ENCODE peak calls at places on chromosome 16, in eight cellular contexts. One of them, this sample, is unnamed.

GRCh38 chr16:87457051-87457611 is 35.7 kb downstream of the ZCCHC14 start:
- DNase-seq in D341Med: no peak
- DNase-seq in NCI-H2029 treated with DMSO at 0.1 percent for 48 hours: no peak
- DNase-seq in fibroblast of lung: peak
- DNase-seq in stimulated activated CD8-positive, alpha-beta memory T cell treated with anti-CD3 and anti-CD28 coated beads, Interleukin-2, amount 100 ng/mL, for 48 hours: no peak
- DNase-seq in naive thymus-derived CD4-positive, alpha-beta T cell: no peak
- DNase-seq in fibroblast of pulmonary artery: peak
- DNase-seq in GF-D8: no peak
- DNase-seq in this sample: no peak

GRCh38 chr16:57481421-57481820 is 4.9 kb downstream of the DOK4 start:
- DNase-seq in fibroblast of pulmonary artery: no peak
- DNase-seq in D341Med: no peak
- DNase-seq in GF-D8: no peak
- DNase-seq in NCI-H2029 treated with DMSO at 0.1 percent for 48 hours: no peak
- DNase-seq in stimulated activated CD8-positive, alpha-beta memory T cell treated with anti-CD3 and anti-CD28 coated beads, Interleukin-2, amount 100 ng/mL, for 48 hours: no peak
- DNase-seq in fibroblast of lung: no peak
- DNase-seq in naive thymus-derived CD4-positive, alpha-beta T cell: no peak
- DNase-seq in this sample: no peak

GRCh38 chr16:27620533-27620932 is 70.6 kb downstream of the KATNIP start:
- DNase-seq in stimulated activated CD8-positive, alpha-beta memory T cell treated with anti-CD3 and anti-CD28 coated beads, Interleukin-2, amount 100 ng/mL, for 48 hours: no peak
- DNase-seq in NCI-H2029 treated with DMSO at 0.1 percent for 48 hours: no peak
- DNase-seq in fibroblast of pulmonary artery: no peak
- DNase-seq in D341Med: no peak
- DNase-seq in naive thymus-derived CD4-positive, alpha-beta T cell: no peak
- DNase-seq in GF-D8: no peak
- DNase-seq in fibroblast of lung: no peak
- DNase-seq in this sample: no peak

GRCh38 chr16:77724174-77724573 is 1.9 kb downstream of the NUDT7 start:
- DNase-seq in stimulated activated CD8-positive, alpha-beta memory T cell treated with anti-CD3 and anti-CD28 coated beads, Interleukin-2, amount 100 ng/mL, for 48 hours: no peak
- DNase-seq in GF-D8: no peak
- DNase-seq in NCI-H2029 treated with DMSO at 0.1 percent for 48 hours: no peak
- DNase-seq in naive thymus-derived CD4-positive, alpha-beta T cell: no peak
- DNase-seq in fibroblast of pulmonary artery: no peak
- DNase-seq in fibroblast of lung: no peak
- DNase-seq in D341Med: no peak
- DNase-seq in this sample: no peak

GRCh38 chr16:26673011-26673410 is 393.7 kb upstream of the C16orf82 start:
- DNase-seq in GF-D8: no peak
- DNase-seq in stimulated activated CD8-positive, alpha-beta memory T cell treated with anti-CD3 and anti-CD28 coated beads, Interleukin-2, amount 100 ng/mL, for 48 hours: no peak
- DNase-seq in NCI-H2029 treated with DMSO at 0.1 percent for 48 hours: no peak
- DNase-seq in D341Med: no peak
- DNase-seq in fibroblast of pulmonary artery: no peak
- DNase-seq in fibroblast of lung: no peak
- DNase-seq in naive thymus-derived CD4-positive, alpha-beta T cell: no peak
- DNase-seq in this sample: no peak

GRCh38 chr16:57032931-57033330 is 43.6 kb downstream of the NLRC5 start:
- DNase-seq in D341Med: no peak
- DNase-seq in NCI-H2029 treated with DMSO at 0.1 percent for 48 hours: no peak
- DNase-seq in fibroblast of pulmonary artery: no peak
- DNase-seq in naive thymus-derived CD4-positive, alpha-beta T cell: no peak
- DNase-seq in fibroblast of lung: peak
- DNase-seq in stimulated activated CD8-positive, alpha-beta memory T cell treated with anti-CD3 and anti-CD28 coated beads, Interleukin-2, amount 100 ng/mL, for 48 hours: no peak
- DNase-seq in GF-D8: no peak
- DNase-seq in this sample: no peak

GRCh38 chr16:12458591-12459400 is 344.9 kb downstream of the CPPED1 start:
- DNase-seq in naive thymus-derived CD4-positive, alpha-beta T cell: no peak
- DNase-seq in fibroblast of lung: no peak
- DNase-seq in D341Med: no peak
- DNase-seq in GF-D8: peak
- DNase-seq in stimulated activated CD8-positive, alpha-beta memory T cell treated with anti-CD3 and anti-CD28 coated beads, Interleukin-2, amount 100 ng/mL, for 48 hours: peak
- DNase-seq in NCI-H2029 treated with DMSO at 0.1 percent for 48 hours: no peak
- DNase-seq in fibroblast of pulmonary artery: no peak
- DNase-seq in this sample: peak

GRCh38 chr16:2056077-2056476 is 8.3 kb downstream of the TSC2 start:
- DNase-seq in D341Med: no peak
- DNase-seq in stimulated activated CD8-positive, alpha-beta memory T cell treated with anti-CD3 and anti-CD28 coated beads, Interleukin-2, amount 100 ng/mL, for 48 hours: no peak
- DNase-seq in GF-D8: no peak
- DNase-seq in naive thymus-derived CD4-positive, alpha-beta T cell: no peak
- DNase-seq in fibroblast of pulmonary artery: peak
- DNase-seq in NCI-H2029 treated with DMSO at 0.1 percent for 48 hours: no peak
- DNase-seq in fibroblast of lung: no peak
- DNase-seq in this sample: no peak

GRCh38 chr16:67664258-67664657 is 2.3 kb downstream of the ENKD1 start:
- DNase-seq in D341Med: no peak
- DNase-seq in fibroblast of pulmonary artery: no peak
- DNase-seq in NCI-H2029 treated with DMSO at 0.1 percent for 48 hours: no peak
- DNase-seq in naive thymus-derived CD4-positive, alpha-beta T cell: no peak
- DNase-seq in fibroblast of lung: no peak
- DNase-seq in GF-D8: no peak
- DNase-seq in stimulated activated CD8-positive, alpha-beta memory T cell treated with anti-CD3 and anti-CD28 coated beads, Interleukin-2, amount 100 ng/mL, for 48 hours: no peak
- DNase-seq in this sample: no peak

GRCh38 chr16:70694088-70694487 is 8.2 kb upstream of the MTSS2 start:
- DNase-seq in naive thymus-derived CD4-positive, alpha-beta T cell: no peak
- DNase-seq in stimulated activated CD8-positive, alpha-beta memory T cell treated with anti-CD3 and anti-CD28 coated beads, Interleukin-2, amount 100 ng/mL, for 48 hours: no peak
- DNase-seq in D341Med: no peak
- DNase-seq in NCI-H2029 treated with DMSO at 0.1 percent for 48 hours: no peak
- DNase-seq in fibroblast of pulmonary artery: peak
- DNase-seq in fibroblast of lung: peak
- DNase-seq in GF-D8: no peak
- DNase-seq in this sample: no peak

GRCh38 chr16:56948234-56948633 is 13.5 kb upstream of the CETP start:
- DNase-seq in stimulated activated CD8-positive, alpha-beta memory T cell treated with anti-CD3 and anti-CD28 coated beads, Interleukin-2, amount 100 ng/mL, for 48 hours: no peak
- DNase-seq in fibroblast of pulmonary artery: no peak
- DNase-seq in naive thymus-derived CD4-positive, alpha-beta T cell: no peak
- DNase-seq in fibroblast of lung: no peak
- DNase-seq in GF-D8: no peak
- DNase-seq in NCI-H2029 treated with DMSO at 0.1 percent for 48 hours: no peak
- DNase-seq in D341Med: no peak
- DNase-seq in this sample: no peak

GRCh38 chr16:75471723-75472634 is 7.5 kb upstream of the TMEM170A start:
- DNase-seq in D341Med: peak
- DNase-seq in GF-D8: no peak
- DNase-seq in fibroblast of lung: peak
- DNase-seq in fibroblast of pulmonary artery: peak
- DNase-seq in NCI-H2029 treated with DMSO at 0.1 percent for 48 hours: peak
- DNase-seq in stimulated activated CD8-positive, alpha-beta memory T cell treated with anti-CD3 and anti-CD28 coated beads, Interleukin-2, amount 100 ng/mL, for 48 hours: no peak
- DNase-seq in naive thymus-derived CD4-positive, alpha-beta T cell: no peak
- DNase-seq in this sample: peak

GRCh38 chr16:53147500-53148065 is 92.8 kb downstream of the CHD9 start:
- DNase-seq in stimulated activated CD8-positive, alpha-beta memory T cell treated with anti-CD3 and anti-CD28 coated beads, Interleukin-2, amount 100 ng/mL, for 48 hours: no peak
- DNase-seq in naive thymus-derived CD4-positive, alpha-beta T cell: no peak
- DNase-seq in NCI-H2029 treated with DMSO at 0.1 percent for 48 hours: no peak
- DNase-seq in fibroblast of lung: no peak
- DNase-seq in GF-D8: no peak
- DNase-seq in D341Med: no peak
- DNase-seq in fibroblast of pulmonary artery: no peak
- DNase-seq in this sample: no peak

GRCh38 chr16:30096105-30096861 is at the start of gene YPEL3:
- DNase-seq in NCI-H2029 treated with DMSO at 0.1 percent for 48 hours: peak
- DNase-seq in D341Med: peak
- DNase-seq in fibroblast of pulmonary artery: peak
- DNase-seq in naive thymus-derived CD4-positive, alpha-beta T cell: peak
- DNase-seq in GF-D8: no peak
- DNase-seq in fibroblast of lung: peak
- DNase-seq in stimulated activated CD8-positive, alpha-beta memory T cell treated with anti-CD3 and anti-CD28 coated beads, Interleukin-2, amount 100 ng/mL, for 48 hours: peak
- DNase-seq in this sample: peak

GRCh38 chr16:11087691-11088431 is 143.5 kb downstream of the CLEC16A start:
- DNase-seq in fibroblast of pulmonary artery: no peak
- DNase-seq in NCI-H2029 treated with DMSO at 0.1 percent for 48 hours: no peak
- DNase-seq in stimulated activated CD8-positive, alpha-beta memory T cell treated with anti-CD3 and anti-CD28 coated beads, Interleukin-2, amount 100 ng/mL, for 48 hours: no peak
- DNase-seq in D341Med: no peak
- DNase-seq in fibroblast of lung: peak
- DNase-seq in naive thymus-derived CD4-positive, alpha-beta T cell: no peak
- DNase-seq in GF-D8: no peak
- DNase-seq in this sample: peak

GRCh38 chr16:27226476-27226875 is 23.1 kb downstream of the KDM8 start:
- DNase-seq in NCI-H2029 treated with DMSO at 0.1 percent for 48 hours: no peak
- DNase-seq in naive thymus-derived CD4-positive, alpha-beta T cell: no peak
- DNase-seq in fibroblast of lung: no peak
- DNase-seq in D341Med: no peak
- DNase-seq in fibroblast of pulmonary artery: no peak
- DNase-seq in stimulated activated CD8-positive, alpha-beta memory T cell treated with anti-CD3 and anti-CD28 coated beads, Interleukin-2, amount 100 ng/mL, for 48 hours: no peak
- DNase-seq in GF-D8: no peak
- DNase-seq in this sample: no peak

GRCh38 chr16:28000314-28000713 is 63.2 kb downstream of the GSG1L start:
- DNase-seq in naive thymus-derived CD4-positive, alpha-beta T cell: no peak
- DNase-seq in GF-D8: no peak
- DNase-seq in fibroblast of lung: no peak
- DNase-seq in stimulated activated CD8-positive, alpha-beta memory T cell treated with anti-CD3 and anti-CD28 coated beads, Interleukin-2, amount 100 ng/mL, for 48 hours: no peak
- DNase-seq in NCI-H2029 treated with DMSO at 0.1 percent for 48 hours: no peak
- DNase-seq in D341Med: no peak
- DNase-seq in fibroblast of pulmonary artery: no peak
- DNase-seq in this sample: no peak

GRCh38 chr16:30720086-30720485 is 21.1 kb downstream of the SRCAP start:
- DNase-seq in D341Med: no peak
- DNase-seq in stimulated activated CD8-positive, alpha-beta memory T cell treated with anti-CD3 and anti-CD28 coated beads, Interleukin-2, amount 100 ng/mL, for 48 hours: no peak
- DNase-seq in naive thymus-derived CD4-positive, alpha-beta T cell: no peak
- DNase-seq in fibroblast of pulmonary artery: no peak
- DNase-seq in NCI-H2029 treated with DMSO at 0.1 percent for 48 hours: no peak
- DNase-seq in fibroblast of lung: no peak
- DNase-seq in GF-D8: no peak
- DNase-seq in this sample: no peak

GRCh38 chr16:48126801-48127644 is 28.8 kb downstream of the ABCC12 start:
- DNase-seq in stimulated activated CD8-positive, alpha-beta memory T cell treated with anti-CD3 and anti-CD28 coated beads, Interleukin-2, amount 100 ng/mL, for 48 hours: no peak
- DNase-seq in D341Med: no peak
- DNase-seq in naive thymus-derived CD4-positive, alpha-beta T cell: no peak
- DNase-seq in NCI-H2029 treated with DMSO at 0.1 percent for 48 hours: peak
- DNase-seq in fibroblast of lung: peak
- DNase-seq in fibroblast of pulmonary artery: peak
- DNase-seq in GF-D8: no peak
- DNase-seq in this sample: no peak

GRCh38 chr16:59045496-59045895 is 311.4 kb upstream of the GOT2 start:
- DNase-seq in naive thymus-derived CD4-positive, alpha-beta T cell: no peak
- DNase-seq in fibroblast of lung: peak
- DNase-seq in fibroblast of pulmonary artery: no peak
- DNase-seq in NCI-H2029 treated with DMSO at 0.1 percent for 48 hours: no peak
- DNase-seq in GF-D8: no peak
- DNase-seq in D341Med: no peak
- DNase-seq in stimulated activated CD8-positive, alpha-beta memory T cell treated with anti-CD3 and anti-CD28 coated beads, Interleukin-2, amount 100 ng/mL, for 48 hours: no peak
- DNase-seq in this sample: no peak

GRCh38 chr16:82628741-82629140 is 2.0 kb downstream of the CDH13 start:
- DNase-seq in fibroblast of lung: no peak
- DNase-seq in GF-D8: no peak
- DNase-seq in stimulated activated CD8-positive, alpha-beta memory T cell treated with anti-CD3 and anti-CD28 coated beads, Interleukin-2, amount 100 ng/mL, for 48 hours: no peak
- DNase-seq in D341Med: no peak
- DNase-seq in naive thymus-derived CD4-positive, alpha-beta T cell: no peak
- DNase-seq in NCI-H2029 treated with DMSO at 0.1 percent for 48 hours: no peak
- DNase-seq in fibroblast of pulmonary artery: no peak
- DNase-seq in this sample: no peak

GRCh38 chr16:1441391-1441829 is 2.9 kb downstream of the CCDC154 start:
- DNase-seq in fibroblast of lung: no peak
- DNase-seq in GF-D8: no peak
- DNase-seq in naive thymus-derived CD4-positive, alpha-beta T cell: no peak
- DNase-seq in stimulated activated CD8-positive, alpha-beta memory T cell treated with anti-CD3 and anti-CD28 coated beads, Interleukin-2, amount 100 ng/mL, for 48 hours: no peak
- DNase-seq in NCI-H2029 treated with DMSO at 0.1 percent for 48 hours: no peak
- DNase-seq in D341Med: no peak
- DNase-seq in fibroblast of pulmonary artery: no peak
- DNase-seq in this sample: no peak

GRCh38 chr16:3950343-3951193 is 70.1 kb upstream of the CREBBP start:
- DNase-seq in stimulated activated CD8-positive, alpha-beta memory T cell treated with anti-CD3 and anti-CD28 coated beads, Interleukin-2, amount 100 ng/mL, for 48 hours: no peak
- DNase-seq in NCI-H2029 treated with DMSO at 0.1 percent for 48 hours: peak
- DNase-seq in GF-D8: no peak
- DNase-seq in fibroblast of pulmonary artery: peak
- DNase-seq in D341Med: no peak
- DNase-seq in fibroblast of lung: peak
- DNase-seq in naive thymus-derived CD4-positive, alpha-beta T cell: no peak
- DNase-seq in this sample: no peak

GRCh38 chr16:19601083-19601976 is 45.8 kb downstream of the VPS35L start:
- DNase-seq in fibroblast of pulmonary artery: peak
- DNase-seq in D341Med: peak
- DNase-seq in stimulated activated CD8-positive, alpha-beta memory T cell treated with anti-CD3 and anti-CD28 coated beads, Interleukin-2, amount 100 ng/mL, for 48 hours: no peak
- DNase-seq in GF-D8: no peak
- DNase-seq in naive thymus-derived CD4-positive, alpha-beta T cell: no peak
- DNase-seq in fibroblast of lung: peak
- DNase-seq in NCI-H2029 treated with DMSO at 0.1 percent for 48 hours: peak
- DNase-seq in this sample: peak

GRCh38 chr16:57530104-57530522 is 6.3 kb downstream of the CCDC102A start:
- DNase-seq in naive thymus-derived CD4-positive, alpha-beta T cell: peak
- DNase-seq in D341Med: peak
- DNase-seq in fibroblast of pulmonary artery: peak
- DNase-seq in NCI-H2029 treated with DMSO at 0.1 percent for 48 hours: no peak
- DNase-seq in GF-D8: no peak
- DNase-seq in stimulated activated CD8-positive, alpha-beta memory T cell treated with anti-CD3 and anti-CD28 coated beads, Interleukin-2, amount 100 ng/mL, for 48 hours: peak
- DNase-seq in fibroblast of lung: peak
- DNase-seq in this sample: peak

GRCh38 chr16:66942981-66943380 is 7.7 kb downstream of the CES2 start:
- DNase-seq in fibroblast of lung: no peak
- DNase-seq in NCI-H2029 treated with DMSO at 0.1 percent for 48 hours: no peak
- DNase-seq in stimulated activated CD8-positive, alpha-beta memory T cell treated with anti-CD3 and anti-CD28 coated beads, Interleukin-2, amount 100 ng/mL, for 48 hours: no peak
- DNase-seq in GF-D8: no peak
- DNase-seq in D341Med: no peak
- DNase-seq in naive thymus-derived CD4-positive, alpha-beta T cell: no peak
- DNase-seq in fibroblast of pulmonary artery: no peak
- DNase-seq in this sample: no peak

GRCh38 chr16:75758215-75758614 is 31.9 kb upstream of the CPHXL start:
- DNase-seq in NCI-H2029 treated with DMSO at 0.1 percent for 48 hours: no peak
- DNase-seq in naive thymus-derived CD4-positive, alpha-beta T cell: no peak
- DNase-seq in D341Med: no peak
- DNase-seq in stimulated activated CD8-positive, alpha-beta memory T cell treated with anti-CD3 and anti-CD28 coated beads, Interleukin-2, amount 100 ng/mL, for 48 hours: no peak
- DNase-seq in fibroblast of lung: peak
- DNase-seq in GF-D8: no peak
- DNase-seq in fibroblast of pulmonary artery: peak
- DNase-seq in this sample: no peak

GRCh38 chr16:497258-497657 is 30.3 kb upstream of the CAPN15 start:
- DNase-seq in GF-D8: no peak
- DNase-seq in stimulated activated CD8-positive, alpha-beta memory T cell treated with anti-CD3 and anti-CD28 coated beads, Interleukin-2, amount 100 ng/mL, for 48 hours: no peak
- DNase-seq in NCI-H2029 treated with DMSO at 0.1 percent for 48 hours: no peak
- DNase-seq in fibroblast of lung: no peak
- DNase-seq in D341Med: no peak
- DNase-seq in fibroblast of pulmonary artery: no peak
- DNase-seq in naive thymus-derived CD4-positive, alpha-beta T cell: no peak
- DNase-seq in this sample: no peak

GRCh38 chr16:69894675-69895074 is 56.5 kb upstream of the CLEC18A start:
- DNase-seq in naive thymus-derived CD4-positive, alpha-beta T cell: no peak
- DNase-seq in GF-D8: no peak
- DNase-seq in NCI-H2029 treated with DMSO at 0.1 percent for 48 hours: no peak
- DNase-seq in stimulated activated CD8-positive, alpha-beta memory T cell treated with anti-CD3 and anti-CD28 coated beads, Interleukin-2, amount 100 ng/mL, for 48 hours: no peak
- DNase-seq in fibroblast of lung: no peak
- DNase-seq in D341Med: no peak
- DNase-seq in fibroblast of pulmonary artery: no peak
- DNase-seq in this sample: no peak

GRCh38 chr16:23478566-23478965 is 25.6 kb upstream of the COG7 start:
- DNase-seq in D341Med: no peak
- DNase-seq in naive thymus-derived CD4-positive, alpha-beta T cell: no peak
- DNase-seq in fibroblast of pulmonary artery: no peak
- DNase-seq in GF-D8: no peak
- DNase-seq in NCI-H2029 treated with DMSO at 0.1 percent for 48 hours: no peak
- DNase-seq in fibroblast of lung: no peak
- DNase-seq in stimulated activated CD8-positive, alpha-beta memory T cell treated with anti-CD3 and anti-CD28 coated beads, Interleukin-2, amount 100 ng/mL, for 48 hours: no peak
- DNase-seq in this sample: no peak

GRCh38 chr16:47627056-47627455 is 165.9 kb downstream of the PHKB start:
- DNase-seq in fibroblast of pulmonary artery: peak
- DNase-seq in D341Med: no peak
- DNase-seq in fibroblast of lung: no peak
- DNase-seq in GF-D8: no peak
- DNase-seq in naive thymus-derived CD4-positive, alpha-beta T cell: no peak
- DNase-seq in stimulated activated CD8-positive, alpha-beta memory T cell treated with anti-CD3 and anti-CD28 coated beads, Interleukin-2, amount 100 ng/mL, for 48 hours: no peak
- DNase-seq in NCI-H2029 treated with DMSO at 0.1 percent for 48 hours: no peak
- DNase-seq in this sample: no peak

This sample was measured in naive thymus-derived CD8-positive, alpha-beta T cell.